ENCODE peak calls at places on chromosome 22, in four cellular contexts. V is transverse colon, I is tibial nerve, D is esophagus muscularis mucosa. L is an unnamed sample.

GRCh38 chr22:32815059-32815458 is 13.6 kb downstream of the TIMP3 start:
- DNase-seq in V (no peak), I (no peak), D (no peak), L (peak)

GRCh38 chr22:29071261-29072045 is 1.4 kb upstream of the KREMEN1 start:
- DNase-seq in V (peak), I (no peak), D (no peak), L (peak)

GRCh38 chr22:43159484-43160178 is 8.3 kb downstream of the TSPO start:
- DNase-seq in V (peak), I (no peak), D (no peak), L (no peak)

GRCh38 chr22:46935506-46936377 is 173.3 kb downstream of the TBC1D22A start:
- DNase-seq in V (peak), I (no peak), D (no peak), L (no peak)

GRCh38 chr22:27517361-27517760 is 284.2 kb downstream of the MN1 start:
- DNase-seq in V (no peak), I (no peak), D (no peak), L (no peak)

GRCh38 chr22:20384865-20385264 is 9.1 kb upstream of the ZNF74 start:
- DNase-seq in V (no peak), I (no peak), D (peak), L (no peak)

GRCh38 chr22:47112994-47113879 is 350.8 kb downstream of the TBC1D22A start:
- DNase-seq in V (no peak), I (no peak), D (no peak), L (no peak)

GRCh38 chr22:46036558-46037408 is 59.8 kb upstream of the WNT7B start:
- DNase-seq in V (peak), I (no peak), D (no peak), L (peak)

GRCh38 chr22:28440517-28441366 is 238.9 kb downstream of the TTC28 start:
- DNase-seq in V (no peak), I (no peak), D (no peak), L (no peak)

GRCh38 chr22:37218771-37219411 is 6.6 kb upstream of the SSTR3 start:
- DNase-seq in V (peak), I (no peak), D (no peak), L (no peak)

GRCh38 chr22:45125198-45125597 is 38.5 kb upstream of the NUP50 start:
- DNase-seq in V (no peak), I (no peak), D (no peak), L (no peak)

GRCh38 chr22:37163096-37163489 is 13.4 kb upstream of the IL2RB start:
- DNase-seq in V (no peak), I (no peak), D (no peak), L (no peak)

GRCh38 chr22:27800250-27801131 is 1.1 kb downstream of the MN1 start:
- DNase-seq in V (no peak), I (no peak), D (no peak), L (no peak)

GRCh38 chr22:45881524-45881875 is 95.5 kb downstream of the WNT7B start:
- DNase-seq in V (no peak), I (no peak), D (no peak), L (peak)

GRCh38 chr22:47197735-47198500 is 435.5 kb downstream of the TBC1D22A start:
- DNase-seq in V (no peak), I (peak), D (no peak), L (peak)

GRCh38 chr22:20956258-20957117 is 10.6 kb upstream of the AIFM3 start:
- DNase-seq in V (peak), I (no peak), D (no peak), L (no peak)

GRCh38 chr22:47388778-47389177 is 626.3 kb downstream of the TBC1D22A start:
- DNase-seq in V (no peak), I (no peak), D (no peak), L (peak)

GRCh38 chr22:43376765-43377485 is 33.8 kb upstream of the SCUBE1 start:
- DNase-seq in V (peak), I (no peak), D (no peak), L (no peak)

GRCh38 chr22:17875156-17875555 is 100.9 kb upstream of the BID start:
- DNase-seq in V (no peak), I (no peak), D (no peak), L (no peak)

GRCh38 chr22:49948958-49949913 is 11.3 kb upstream of the PIM3 start:
- DNase-seq in V (peak), I (no peak), D (no peak), L (no peak)
- TF ChIP-seq EP300 in V (peak), I (peak), D (no peak), L (no peak)

GRCh38 chr22:39360242-39360641 is 10.5 kb downstream of the SYNGR1 start:
- DNase-seq in V (no peak), I (no peak), D (no peak), L (no peak)

GRCh38 chr22:39361495-39361894 is 11.7 kb downstream of the SYNGR1 start:
- DNase-seq in V (no peak), I (no peak), D (no peak), L (no peak)

GRCh38 chr22:39362271-39362670 is 12.5 kb downstream of the SYNGR1 start:
- DNase-seq in V (no peak), I (no peak), D (no peak), L (no peak)

GRCh38 chr22:39359659-39360195 is 9.9 kb downstream of the SYNGR1 start:
- DNase-seq in V (no peak), I (no peak), D (no peak), L (no peak)

DNA sequence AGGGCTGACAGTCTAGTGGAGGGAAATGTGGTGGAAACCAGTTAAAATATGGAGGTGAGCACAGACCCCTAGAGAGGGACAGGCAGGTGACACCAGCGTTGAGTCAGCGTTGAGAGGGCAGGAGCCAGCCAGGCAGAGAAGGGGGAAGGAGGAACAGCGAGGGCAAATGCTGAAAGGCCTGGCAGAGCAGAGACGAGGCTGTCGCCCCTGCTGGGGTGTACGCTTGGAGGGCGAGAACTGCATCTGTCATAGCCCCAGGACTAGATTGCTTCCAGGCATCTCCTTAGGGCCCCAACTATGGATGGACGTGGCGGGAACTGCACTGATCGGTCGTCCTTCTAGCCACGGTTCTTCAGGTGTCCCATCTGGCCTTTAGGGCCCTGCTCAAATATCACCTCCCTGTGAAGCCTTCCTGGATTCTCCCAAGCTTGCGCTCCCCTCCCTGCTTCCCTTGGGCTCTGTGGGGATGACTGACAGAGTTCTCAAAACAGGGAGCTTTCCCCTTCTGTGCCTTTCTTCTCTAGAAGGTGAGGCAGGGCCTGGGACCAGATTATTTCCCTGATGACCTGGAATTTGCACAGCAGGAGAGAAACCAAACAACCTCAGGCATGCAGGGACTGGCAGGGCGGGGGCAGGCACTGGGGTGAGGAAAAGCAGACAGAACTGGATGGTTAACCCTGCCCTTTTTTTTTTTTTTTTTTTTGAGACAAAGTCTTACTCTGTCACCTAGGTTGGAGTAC is 11.1 kb downstream of the SYNGR1 start:
- DNase-seq in V (no peak), I (no peak), D (no peak), L (no peak)
- TF ChIP-seq EP300 in V (no peak), I (no peak), D (no peak), L (no peak)

DNA sequence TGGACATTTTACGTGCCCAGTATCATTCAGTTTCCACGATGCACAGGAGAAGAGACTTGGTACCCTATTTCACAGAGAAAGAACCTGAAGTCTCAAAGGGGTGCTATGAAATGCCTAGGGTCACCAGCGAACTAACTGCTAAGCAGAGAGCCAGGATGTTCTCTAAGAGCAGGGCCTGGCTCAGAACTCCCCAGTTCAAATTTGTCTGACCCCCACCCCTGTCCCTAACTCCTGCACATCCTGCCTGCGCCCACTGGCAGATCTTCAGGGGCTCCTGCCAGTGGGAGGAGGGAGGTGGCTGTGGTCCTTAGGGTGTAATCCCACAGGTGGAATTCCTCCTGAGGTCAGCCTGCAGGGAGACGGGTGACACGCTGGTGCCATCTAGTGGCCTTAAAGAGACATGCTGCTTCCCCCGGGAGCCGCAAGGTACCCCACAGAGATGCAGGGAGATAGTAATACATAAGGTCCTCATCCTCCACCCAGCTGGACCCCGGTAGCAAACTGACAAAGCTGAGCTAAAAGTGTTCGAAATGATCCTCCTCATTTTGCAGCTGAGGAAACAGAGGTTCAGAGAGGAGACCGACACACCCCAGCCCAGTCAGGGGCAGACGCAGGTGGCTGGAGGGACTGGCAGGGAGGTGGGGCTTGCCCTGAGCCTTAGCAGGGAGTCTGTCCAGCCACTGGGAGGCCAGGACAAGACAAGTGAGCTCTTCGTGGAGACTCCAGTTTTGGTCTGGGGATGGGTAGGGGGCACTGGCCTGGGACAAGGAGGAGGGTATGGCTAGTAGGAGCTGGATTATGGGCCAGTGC is 34.1 kb downstream of the MB start:
- DNase-seq in V (peak), I (no peak), D (no peak), L (peak)
- TF ChIP-seq EP300 in V (no peak), I (no peak), D (no peak), L (no peak)

DNA sequence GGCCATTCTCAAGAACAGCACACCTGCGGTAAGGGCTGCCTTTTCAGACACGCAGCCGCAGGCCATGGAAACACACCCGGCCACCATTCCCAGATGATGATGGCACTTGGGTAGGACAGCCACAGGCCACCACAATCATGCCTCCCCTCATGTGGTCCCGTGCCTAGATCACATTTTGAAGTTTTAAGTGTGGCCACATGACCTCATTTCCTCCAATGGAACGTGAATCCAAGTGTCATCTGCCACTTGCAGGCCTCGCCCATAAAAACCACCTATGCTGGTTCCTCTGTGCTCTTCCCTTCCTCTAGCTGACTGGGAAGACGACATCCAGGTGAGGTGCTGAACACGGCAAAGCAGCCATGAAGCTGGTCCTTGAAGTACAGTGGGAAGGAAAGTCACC is 44.6 kb upstream of the SLC25A1 start:
- DNase-seq in V (no peak), I (no peak), D (no peak), L (no peak)
- TF ChIP-seq EP300 in V (no peak), I (no peak), D (no peak), L (no peak)

DNA sequence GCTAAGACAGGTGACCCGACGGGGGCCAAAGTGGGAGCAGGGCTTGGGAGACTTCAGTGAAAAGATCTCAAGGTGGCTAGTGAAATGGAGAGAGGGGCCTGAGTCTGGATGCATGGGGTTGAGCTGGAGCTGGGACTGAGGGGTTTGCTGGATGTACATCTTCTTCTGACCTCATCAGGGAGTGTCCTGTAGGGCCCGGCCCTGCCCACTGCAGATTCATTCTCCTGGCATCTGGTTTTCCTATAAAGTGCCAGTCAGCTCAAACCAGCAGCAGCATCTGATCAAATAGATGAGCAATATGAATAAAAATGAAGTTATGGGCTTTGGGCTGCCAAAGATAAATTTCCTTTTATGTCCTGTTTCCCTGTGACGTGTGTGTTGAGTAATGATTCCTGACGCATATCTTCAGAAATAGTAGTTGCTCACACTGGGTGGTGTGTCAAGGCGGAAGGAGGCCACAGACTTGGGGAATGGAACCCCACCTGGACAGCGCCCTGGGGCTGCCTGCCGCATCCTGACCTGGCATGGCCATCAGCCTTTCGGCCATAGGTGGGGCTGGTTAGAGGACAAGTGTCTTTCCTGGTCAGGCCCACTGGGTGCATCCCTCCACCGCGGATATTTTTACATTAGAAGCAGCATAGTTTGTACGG is 135.4 kb downstream of the OSBP2 start:
- DNase-seq in V (no peak), I (no peak), D (no peak), L (no peak)
- TF ChIP-seq EP300 in V (no peak), I (no peak), D (no peak), L (no peak)

DNA sequence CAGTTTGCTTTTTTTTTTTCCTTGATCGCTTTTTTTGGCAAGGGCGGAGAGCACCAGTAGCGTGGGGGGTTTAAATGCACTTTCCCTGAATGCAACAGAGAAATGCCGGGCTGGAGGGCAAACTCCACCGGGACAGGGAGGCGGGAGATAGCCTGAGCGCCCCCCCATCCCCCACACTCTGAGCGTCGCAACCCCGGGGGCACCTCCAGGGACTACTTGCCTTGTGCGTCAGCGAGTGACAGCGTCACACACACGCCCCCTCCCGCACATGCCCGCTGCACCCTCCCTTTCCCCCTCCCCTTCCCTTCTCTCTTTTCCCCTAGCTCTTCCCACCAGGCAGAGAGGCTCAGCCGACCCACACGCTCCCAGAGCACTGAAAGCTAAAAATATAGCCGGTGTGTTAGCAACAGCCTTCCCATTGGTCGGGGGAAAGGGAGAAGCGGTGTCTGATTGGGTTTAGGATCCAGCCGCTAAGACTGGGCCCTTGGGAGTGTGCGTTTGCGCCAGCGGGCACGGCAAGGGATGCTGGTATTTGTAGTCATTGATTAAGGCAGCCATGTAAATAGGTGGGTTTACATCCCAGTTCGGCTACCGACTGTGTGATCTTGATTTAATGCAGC is 1.7 kb upstream of the TOB2 start:
- DNase-seq in V (peak), I (peak), D (peak), L (peak)
- TF ChIP-seq EP300 in V (peak), I (peak), D (peak), L (peak)

DNA sequence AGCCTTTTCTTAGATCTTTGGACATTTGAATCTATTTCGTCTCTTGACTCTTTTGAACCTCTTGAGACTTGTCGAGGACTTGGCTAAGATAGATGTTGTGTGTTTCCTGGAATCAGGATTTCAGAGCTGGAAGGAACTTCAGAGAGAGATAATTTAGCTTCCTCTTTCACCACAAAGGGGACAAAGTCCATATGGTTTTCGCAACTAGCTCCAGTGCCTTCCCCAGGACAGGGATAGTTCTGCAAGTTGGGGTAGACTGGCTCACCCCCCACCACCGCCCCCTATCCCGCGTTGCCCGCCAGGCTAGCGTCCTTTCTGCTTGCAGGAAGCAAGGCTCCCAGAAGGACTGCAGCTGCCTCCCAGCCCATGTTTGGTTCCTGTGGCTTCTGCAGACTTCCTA is 75.7 kb upstream of the MYO18B start:
- DNase-seq in V (peak), I (no peak), D (no peak), L (peak)
- TF ChIP-seq EP300 in V (no peak), I (no peak), D (no peak), L (no peak)

GRCh38 chr22:39230261-39231196 is 14.3 kb downstream of the PDGFB start:
- DNase-seq in V (no peak), I (no peak), D (no peak), L (no peak)
- TF ChIP-seq EP300 in V (no peak), I (no peak), D (no peak), L (no peak)

L was measured in sigmoid colon.